ENCODE peak calls at places on chromosome 1, in ten cellular contexts. One of them, this sample, is unnamed.

GRCh38 chr1:17643861-17644703 is 104.6 kb downstream of the ARHGEF10L start:
- DNase-seq in mammary epithelial cell: no peak
- DNase-seq in HCT116: no peak
- DNase-seq in fibroblast of lung: no peak
- DNase-seq in esophagus squamous epithelium: no peak
- DNase-seq in colonic mucosa: no peak
- DNase-seq in pancreas: no peak
- DNase-seq in lung: no peak
- DNase-seq in CD8-positive, alpha-beta memory T cell: no peak
- DNase-seq in IMR-90: no peak
- DNase-seq in this sample: no peak

GRCh38 chr1:8789314-8790214 is 27.9 kb downstream of the RERE start:
- DNase-seq in mammary epithelial cell: peak; percentile 63
- DNase-seq in HCT116: no peak
- DNase-seq in fibroblast of lung: no peak
- DNase-seq in esophagus squamous epithelium: no peak
- DNase-seq in colonic mucosa: no peak
- DNase-seq in pancreas: no peak
- DNase-seq in lung: peak; percentile 56
- DNase-seq in CD8-positive, alpha-beta memory T cell: no peak
- DNase-seq in IMR-90: no peak
- DNase-seq in this sample: no peak

GRCh38 chr1:162357681-162358266 is 18.9 kb downstream of the SPATA46 start:
- DNase-seq in mammary epithelial cell: peak; percentile 33
- DNase-seq in HCT116: peak; percentile 18
- DNase-seq in fibroblast of lung: peak; percentile 51
- DNase-seq in esophagus squamous epithelium: no peak
- DNase-seq in colonic mucosa: peak; percentile 57
- DNase-seq in pancreas: no peak
- DNase-seq in lung: no peak
- DNase-seq in CD8-positive, alpha-beta memory T cell: no peak
- DNase-seq in IMR-90: peak; percentile 31
- DNase-seq in this sample: no peak

GRCh38 chr1:47755368-47755990 is 241.7 kb downstream of the TRABD2B start:
- DNase-seq in mammary epithelial cell: no peak
- DNase-seq in HCT116: peak; percentile 28
- DNase-seq in fibroblast of lung: no peak
- DNase-seq in esophagus squamous epithelium: no peak
- DNase-seq in colonic mucosa: peak; percentile 81
- DNase-seq in pancreas: peak; percentile 79
- DNase-seq in lung: no peak
- DNase-seq in CD8-positive, alpha-beta memory T cell: peak; percentile 16
- DNase-seq in IMR-90: no peak
- DNase-seq in this sample: no peak

GRCh38 chr1:229869687-229870086 is 197.4 kb upstream of the GALNT2 start:
- DNase-seq in mammary epithelial cell: no peak
- DNase-seq in HCT116: no peak
- DNase-seq in fibroblast of lung: no peak
- DNase-seq in esophagus squamous epithelium: no peak
- DNase-seq in colonic mucosa: no peak
- DNase-seq in pancreas: no peak
- DNase-seq in lung: no peak
- DNase-seq in CD8-positive, alpha-beta memory T cell: no peak
- DNase-seq in IMR-90: no peak
- DNase-seq in this sample: no peak

GRCh38 chr1:84842748-84843231 is 50.2 kb downstream of the LPAR3 start:
- DNase-seq in mammary epithelial cell: peak; percentile 87
- DNase-seq in HCT116: no peak
- DNase-seq in fibroblast of lung: peak; percentile 15
- DNase-seq in esophagus squamous epithelium: no peak
- DNase-seq in colonic mucosa: no peak
- DNase-seq in pancreas: no peak
- DNase-seq in lung: no peak
- DNase-seq in CD8-positive, alpha-beta memory T cell: no peak
- DNase-seq in IMR-90: no peak
- DNase-seq in this sample: no peak

GRCh38 chr1:206946261-206946660 is at the start of gene PIGR:
- DNase-seq in mammary epithelial cell: no peak
- DNase-seq in HCT116: no peak
- DNase-seq in fibroblast of lung: no peak
- DNase-seq in esophagus squamous epithelium: no peak
- DNase-seq in colonic mucosa: peak; percentile 89
- DNase-seq in pancreas: no peak
- DNase-seq in lung: peak; percentile 58
- DNase-seq in CD8-positive, alpha-beta memory T cell: no peak
- DNase-seq in IMR-90: no peak
- DNase-seq in this sample: no peak

GRCh38 chr1:155226910-155227260 is 18.4 kb downstream of the MTX1 start:
- DNase-seq in mammary epithelial cell: peak; percentile 48
- DNase-seq in HCT116: no peak
- DNase-seq in fibroblast of lung: peak; percentile 35
- DNase-seq in esophagus squamous epithelium: no peak
- DNase-seq in colonic mucosa: peak; percentile 61
- DNase-seq in pancreas: no peak
- DNase-seq in lung: no peak
- DNase-seq in CD8-positive, alpha-beta memory T cell: peak; percentile 15
- DNase-seq in IMR-90: peak; percentile 38
- DNase-seq in this sample: peak; percentile 35

GRCh38 chr1:57910782-57911181 is 486.9 kb upstream of the DAB1 start:
- DNase-seq in mammary epithelial cell: peak; percentile 47
- DNase-seq in HCT116: no peak
- DNase-seq in fibroblast of lung: no peak
- DNase-seq in esophagus squamous epithelium: no peak
- DNase-seq in colonic mucosa: no peak
- DNase-seq in pancreas: no peak
- DNase-seq in lung: no peak
- DNase-seq in CD8-positive, alpha-beta memory T cell: no peak
- DNase-seq in IMR-90: no peak
- DNase-seq in this sample: no peak

DNA sequence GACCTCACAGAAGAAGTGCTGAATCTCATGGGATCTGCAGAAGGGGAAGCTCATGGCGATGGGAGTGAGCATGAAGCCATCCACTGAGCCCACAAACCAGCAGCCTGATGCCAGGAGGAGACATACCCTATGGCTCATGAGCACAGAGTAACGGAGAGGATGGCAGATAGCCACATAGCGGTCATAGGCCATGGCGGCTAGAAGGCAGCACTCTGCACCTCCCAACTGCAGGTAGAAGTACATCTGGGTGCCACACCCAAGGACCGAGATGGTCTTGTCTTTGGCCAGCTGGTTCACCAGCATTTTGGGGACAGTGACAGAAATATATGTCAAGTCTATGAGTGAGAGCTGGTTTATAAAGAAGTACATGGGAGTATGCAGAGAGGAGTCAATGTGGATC is 4.3 kb downstream of the OR2T10 start:
- DNase-seq in mammary epithelial cell: no peak
- DNase-seq in HCT116: no peak
- DNase-seq in fibroblast of lung: no peak
- DNase-seq in esophagus squamous epithelium: no peak
- DNase-seq in colonic mucosa: no peak
- DNase-seq in pancreas: no peak
- DNase-seq in lung: no peak
- DNase-seq in CD8-positive, alpha-beta memory T cell: no peak
- DNase-seq in IMR-90: no peak
- DNase-seq in this sample: no peak
- H3K9me3 ChIP-seq in mammary epithelial cell: peaks cover 17% of the 10 kb centered on the region
- H3K9me3 ChIP-seq in HCT116: no peaks in the 10 kb centered on the region
- H3K9me3 ChIP-seq in fibroblast of lung: no peaks in the 10 kb centered on the region
- H3K9me3 ChIP-seq in esophagus squamous epithelium: no peaks in the 10 kb centered on the region
- H3K9me3 ChIP-seq in colonic mucosa: no peaks in the 10 kb centered on the region
- H3K9me3 ChIP-seq in pancreas: no peaks in the 10 kb centered on the region
- H3K9me3 ChIP-seq in lung: peaks cover 5% of the 10 kb centered on the region
- H3K9me3 ChIP-seq in CD8-positive, alpha-beta memory T cell: no peaks in the 10 kb centered on the region
- H3K9me3 ChIP-seq in IMR-90: peaks cover 3% of the 10 kb centered on the region
- H3K9me3 ChIP-seq in this sample: no peaks in the 10 kb centered on the region

GRCh38 chr1:109807822-109808680 is 44.3 kb upstream of the EPS8L3 start:
- DNase-seq in mammary epithelial cell: peak; percentile 57
- DNase-seq in HCT116: no peak
- DNase-seq in fibroblast of lung: peak; percentile 36
- DNase-seq in esophagus squamous epithelium: no peak
- DNase-seq in colonic mucosa: no peak
- DNase-seq in pancreas: no peak
- DNase-seq in lung: no peak
- DNase-seq in CD8-positive, alpha-beta memory T cell: no peak
- DNase-seq in IMR-90: peak; percentile 59
- DNase-seq in this sample: no peak
- H3K27ac ChIP-seq in mammary epithelial cell: no peak overlapping the region
- H3K27ac ChIP-seq in HCT116: no peak overlapping the region
- H3K27ac ChIP-seq in fibroblast of lung: peak overlapping the region; percentile 2
- H3K27ac ChIP-seq in esophagus squamous epithelium: no peak overlapping the region
- H3K27ac ChIP-seq in colonic mucosa: no peak overlapping the region
- H3K27ac ChIP-seq in pancreas: no peak overlapping the region
- H3K27ac ChIP-seq in lung: no peak overlapping the region
- H3K27ac ChIP-seq in CD8-positive, alpha-beta memory T cell: no peak overlapping the region
- H3K27ac ChIP-seq in IMR-90: peak overlapping the region; percentile 1
- H3K27ac ChIP-seq in this sample: no peak overlapping the region

DNA sequence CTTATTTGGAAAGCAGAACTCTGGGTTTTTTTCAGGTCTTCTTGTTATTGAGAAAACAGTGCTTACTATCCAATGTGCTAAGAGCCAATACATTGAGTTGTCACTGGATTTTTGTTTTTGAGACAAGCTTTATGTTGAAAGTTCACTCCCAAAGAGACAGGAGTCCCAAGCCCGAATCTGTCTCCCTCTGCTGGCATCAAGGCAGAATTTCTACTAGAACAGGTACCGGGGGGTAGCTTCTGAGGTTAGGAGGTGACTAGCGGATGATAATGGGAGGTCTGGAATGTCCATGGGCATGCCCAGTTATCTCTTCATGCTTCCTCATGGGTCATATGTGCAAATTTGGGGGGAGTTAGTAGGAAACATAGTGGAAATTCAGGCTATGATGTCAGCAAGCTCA is 25.1 kb downstream of the ZNF124 start:
- DNase-seq in mammary epithelial cell: no peak
- DNase-seq in HCT116: no peak
- DNase-seq in fibroblast of lung: no peak
- DNase-seq in esophagus squamous epithelium: no peak
- DNase-seq in colonic mucosa: no peak
- DNase-seq in pancreas: no peak
- DNase-seq in lung: no peak
- DNase-seq in CD8-positive, alpha-beta memory T cell: no peak
- DNase-seq in IMR-90: no peak
- DNase-seq in this sample: no peak
- H3K9me3 ChIP-seq in mammary epithelial cell: peaks cover 47% of the 10 kb centered on the region
- H3K9me3 ChIP-seq in HCT116: peaks cover 48% of the 10 kb centered on the region
- H3K9me3 ChIP-seq in fibroblast of lung: no peaks in the 10 kb centered on the region
- H3K9me3 ChIP-seq in esophagus squamous epithelium: peaks cover 97% of the 10 kb centered on the region
- H3K9me3 ChIP-seq in colonic mucosa: peaks cover 3% of the 10 kb centered on the region
- H3K9me3 ChIP-seq in pancreas: no peaks in the 10 kb centered on the region
- H3K9me3 ChIP-seq in lung: peaks cover 33% of the 10 kb centered on the region
- H3K9me3 ChIP-seq in CD8-positive, alpha-beta memory T cell: peaks cover 68% of the 10 kb centered on the region
- H3K9me3 ChIP-seq in IMR-90: peaks cover 28% of the 10 kb centered on the region
- H3K9me3 ChIP-seq in this sample: peaks cover 99% of the 10 kb centered on the region

GRCh38 chr1:245777752-245778151 is 623.0 kb downstream of the KIF26B start:
- DNase-seq in mammary epithelial cell: no peak
- DNase-seq in HCT116: no peak
- DNase-seq in fibroblast of lung: no peak
- DNase-seq in esophagus squamous epithelium: no peak
- DNase-seq in colonic mucosa: no peak
- DNase-seq in pancreas: no peak
- DNase-seq in lung: no peak
- DNase-seq in CD8-positive, alpha-beta memory T cell: no peak
- DNase-seq in IMR-90: no peak
- DNase-seq in this sample: no peak
- H3K27ac ChIP-seq in mammary epithelial cell: no peak overlapping the region
- H3K27ac ChIP-seq in HCT116: no peak overlapping the region
- H3K27ac ChIP-seq in fibroblast of lung: no peak overlapping the region
- H3K27ac ChIP-seq in esophagus squamous epithelium: no peak overlapping the region
- H3K27ac ChIP-seq in colonic mucosa: no peak overlapping the region
- H3K27ac ChIP-seq in pancreas: no peak overlapping the region
- H3K27ac ChIP-seq in lung: no peak overlapping the region
- H3K27ac ChIP-seq in CD8-positive, alpha-beta memory T cell: no peak overlapping the region
- H3K27ac ChIP-seq in IMR-90: no peak overlapping the region
- H3K27ac ChIP-seq in this sample: no peak overlapping the region

GRCh38 chr1:4046836-4047461 is 146.9 kb upstream of the C1orf174 start:
- DNase-seq in mammary epithelial cell: no peak
- DNase-seq in HCT116: no peak
- DNase-seq in fibroblast of lung: no peak
- DNase-seq in esophagus squamous epithelium: no peak
- DNase-seq in colonic mucosa: no peak
- DNase-seq in pancreas: no peak
- DNase-seq in lung: no peak
- DNase-seq in CD8-positive, alpha-beta memory T cell: no peak
- DNase-seq in IMR-90: no peak
- DNase-seq in this sample: no peak
- H3K9me3 ChIP-seq in mammary epithelial cell: peaks cover 12% of the 10 kb centered on the region
- H3K9me3 ChIP-seq in HCT116: no peaks in the 10 kb centered on the region
- H3K9me3 ChIP-seq in fibroblast of lung: no peaks in the 10 kb centered on the region
- H3K9me3 ChIP-seq in esophagus squamous epithelium: no peaks in the 10 kb centered on the region
- H3K9me3 ChIP-seq in colonic mucosa: no peaks in the 10 kb centered on the region
- H3K9me3 ChIP-seq in pancreas: no peaks in the 10 kb centered on the region
- H3K9me3 ChIP-seq in lung: peaks cover 1% of the 10 kb centered on the region
- H3K9me3 ChIP-seq in CD8-positive, alpha-beta memory T cell: no peaks in the 10 kb centered on the region
- H3K9me3 ChIP-seq in IMR-90: peaks cover 24% of the 10 kb centered on the region
- H3K9me3 ChIP-seq in this sample: no peaks in the 10 kb centered on the region

DNA sequence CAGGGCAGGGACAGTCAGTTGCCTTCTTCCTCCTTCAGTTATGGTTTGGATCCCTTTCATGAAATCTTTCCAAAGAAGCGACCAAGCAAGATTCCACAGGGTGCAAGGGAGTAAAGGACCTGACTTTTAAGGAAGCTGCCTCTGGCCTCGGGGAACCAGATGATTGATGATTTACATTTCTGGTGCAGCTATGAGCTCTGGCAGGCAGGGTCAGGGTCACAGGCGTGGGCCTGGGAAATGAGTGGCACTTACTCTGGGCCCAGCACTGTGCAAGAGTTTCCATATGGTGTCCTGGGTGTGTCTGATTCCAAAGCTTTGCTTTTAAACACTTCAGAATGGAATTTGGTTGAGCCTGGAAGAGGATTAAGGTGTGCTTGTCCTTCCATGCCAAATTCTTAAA is 7.2 kb upstream of the CRABP2 start:
- DNase-seq in mammary epithelial cell: no peak
- DNase-seq in HCT116: no peak
- DNase-seq in fibroblast of lung: peak; percentile 53
- DNase-seq in esophagus squamous epithelium: no peak
- DNase-seq in colonic mucosa: no peak
- DNase-seq in pancreas: no peak
- DNase-seq in lung: no peak
- DNase-seq in CD8-positive, alpha-beta memory T cell: no peak
- DNase-seq in IMR-90: no peak
- DNase-seq in this sample: no peak
- H3K27ac ChIP-seq in mammary epithelial cell: no peak overlapping the region
- H3K27ac ChIP-seq in HCT116: peak overlapping the region; percentile 68
- H3K27ac ChIP-seq in fibroblast of lung: no peak overlapping the region
- H3K27ac ChIP-seq in esophagus squamous epithelium: peak overlapping the region; percentile 38
- H3K27ac ChIP-seq in colonic mucosa: no peak overlapping the region
- H3K27ac ChIP-seq in pancreas: no peak overlapping the region
- H3K27ac ChIP-seq in lung: no peak overlapping the region
- H3K27ac ChIP-seq in CD8-positive, alpha-beta memory T cell: no peak overlapping the region
- H3K27ac ChIP-seq in IMR-90: no peak overlapping the region
- H3K27ac ChIP-seq in this sample: no peak overlapping the region

GRCh38 chr1:152348447-152348846 is 11.4 kb downstream of the FLG2 start:
- DNase-seq in mammary epithelial cell: no peak
- DNase-seq in HCT116: peak; percentile 13
- DNase-seq in fibroblast of lung: no peak
- DNase-seq in esophagus squamous epithelium: no peak
- DNase-seq in colonic mucosa: no peak
- DNase-seq in pancreas: no peak
- DNase-seq in lung: no peak
- DNase-seq in CD8-positive, alpha-beta memory T cell: no peak
- DNase-seq in IMR-90: no peak
- DNase-seq in this sample: no peak
- H3K9me3 ChIP-seq in mammary epithelial cell: no peaks in the 10 kb centered on the region
- H3K9me3 ChIP-seq in HCT116: no peaks in the 10 kb centered on the region
- H3K9me3 ChIP-seq in fibroblast of lung: no peaks in the 10 kb centered on the region
- H3K9me3 ChIP-seq in esophagus squamous epithelium: no peaks in the 10 kb centered on the region
- H3K9me3 ChIP-seq in colonic mucosa: no peaks in the 10 kb centered on the region
- H3K9me3 ChIP-seq in pancreas: no peaks in the 10 kb centered on the region
- H3K9me3 ChIP-seq in lung: peaks cover 5% of the 10 kb centered on the region
- H3K9me3 ChIP-seq in CD8-positive, alpha-beta memory T cell: no peaks in the 10 kb centered on the region
- H3K9me3 ChIP-seq in IMR-90: peaks cover 3% of the 10 kb centered on the region
- H3K9me3 ChIP-seq in this sample: no peaks in the 10 kb centered on the region

GRCh38 chr1:52955129-52955970 is 28.3 kb downstream of the SCP2 start:
- DNase-seq in mammary epithelial cell: no peak
- DNase-seq in HCT116: no peak
- DNase-seq in fibroblast of lung: peak; percentile 67
- DNase-seq in esophagus squamous epithelium: no peak
- DNase-seq in colonic mucosa: peak; percentile 28
- DNase-seq in pancreas: no peak
- DNase-seq in lung: no peak
- DNase-seq in CD8-positive, alpha-beta memory T cell: no peak
- DNase-seq in IMR-90: peak; percentile 85
- DNase-seq in this sample: no peak
- H3K27ac ChIP-seq in mammary epithelial cell: no peak overlapping the region
- H3K27ac ChIP-seq in HCT116: no peak overlapping the region
- H3K27ac ChIP-seq in fibroblast of lung: no peak overlapping the region
- H3K27ac ChIP-seq in esophagus squamous epithelium: no peak overlapping the region
- H3K27ac ChIP-seq in colonic mucosa: no peak overlapping the region
- H3K27ac ChIP-seq in pancreas: no peak overlapping the region
- H3K27ac ChIP-seq in lung: no peak overlapping the region
- H3K27ac ChIP-seq in CD8-positive, alpha-beta memory T cell: no peak overlapping the region
- H3K27ac ChIP-seq in IMR-90: no peak overlapping the region
- H3K27ac ChIP-seq in this sample: peak overlapping the region; percentile 4